ENCODE peak calls at places on chromosomes 12 and 14, in ten cellular contexts. One of them, this sample, is unnamed.

GRCh38 chr12:121176826-121177529 is 33.0 kb upstream of the P2RX4 start:
- DNase-seq in amygdala: no peak
- DNase-seq in substantia nigra: no peak
- DNase-seq in left kidney: no peak
- DNase-seq in T-helper 1 cell: no peak
- DNase-seq in immature natural killer cell: no peak
- DNase-seq in left cardiac atrium: no peak
- DNase-seq in BJ: no peak
- DNase-seq in stimulated activated CD4-positive, alpha-beta T cell treated with anti-CD3 and anti-CD28 coated beads, Interleukin-1b, Interleukin-23, amount 100 ng/mL, for 24 hours: no peak
- DNase-seq in NCI-H1092: no peak
- DNase-seq in this sample: no peak

GRCh38 chr12:113179023-113179422 is 6.3 kb downstream of the DDX54 start:
- DNase-seq in amygdala: no peak
- DNase-seq in substantia nigra: no peak
- DNase-seq in left kidney: no peak
- DNase-seq in T-helper 1 cell: no peak
- DNase-seq in immature natural killer cell: no peak
- DNase-seq in left cardiac atrium: no peak
- DNase-seq in BJ: no peak
- DNase-seq in stimulated activated CD4-positive, alpha-beta T cell treated with anti-CD3 and anti-CD28 coated beads, Interleukin-1b, Interleukin-23, amount 100 ng/mL, for 24 hours: no peak
- DNase-seq in NCI-H1092: no peak
- DNase-seq in this sample: no peak

GRCh38 chr14:90107789-90108188 is 46.0 kb downstream of the KCNK13 start:
- DNase-seq in amygdala: no peak
- DNase-seq in substantia nigra: no peak
- DNase-seq in left kidney: no peak
- DNase-seq in T-helper 1 cell: no peak
- DNase-seq in immature natural killer cell: no peak
- DNase-seq in left cardiac atrium: no peak
- DNase-seq in BJ: no peak
- DNase-seq in stimulated activated CD4-positive, alpha-beta T cell treated with anti-CD3 and anti-CD28 coated beads, Interleukin-1b, Interleukin-23, amount 100 ng/mL, for 24 hours: no peak
- DNase-seq in NCI-H1092: no peak
- DNase-seq in this sample: no peak

GRCh38 chr12:27276275-27276674 is 32.2 kb downstream of the STK38L start:
- DNase-seq in amygdala: no peak
- DNase-seq in substantia nigra: no peak
- DNase-seq in left kidney: no peak
- DNase-seq in T-helper 1 cell: no peak
- DNase-seq in immature natural killer cell: no peak
- DNase-seq in left cardiac atrium: no peak
- DNase-seq in BJ: no peak
- DNase-seq in stimulated activated CD4-positive, alpha-beta T cell treated with anti-CD3 and anti-CD28 coated beads, Interleukin-1b, Interleukin-23, amount 100 ng/mL, for 24 hours: no peak
- DNase-seq in NCI-H1092: no peak
- DNase-seq in this sample: no peak

GRCh38 chr12:18461738-18462137 is 200.4 kb downstream of the PIK3C2G start:
- DNase-seq in amygdala: no peak
- DNase-seq in substantia nigra: no peak
- DNase-seq in left kidney: no peak
- DNase-seq in T-helper 1 cell: no peak
- DNase-seq in immature natural killer cell: no peak
- DNase-seq in left cardiac atrium: no peak
- DNase-seq in BJ: no peak
- DNase-seq in stimulated activated CD4-positive, alpha-beta T cell treated with anti-CD3 and anti-CD28 coated beads, Interleukin-1b, Interleukin-23, amount 100 ng/mL, for 24 hours: no peak
- DNase-seq in NCI-H1092: no peak
- DNase-seq in this sample: no peak

GRCh38 chr12:79238246-79238645 is 373.7 kb downstream of the SYT1 start:
- DNase-seq in amygdala: no peak
- DNase-seq in substantia nigra: no peak
- DNase-seq in left kidney: no peak
- DNase-seq in T-helper 1 cell: no peak
- DNase-seq in immature natural killer cell: no peak
- DNase-seq in left cardiac atrium: no peak
- DNase-seq in BJ: no peak
- DNase-seq in stimulated activated CD4-positive, alpha-beta T cell treated with anti-CD3 and anti-CD28 coated beads, Interleukin-1b, Interleukin-23, amount 100 ng/mL, for 24 hours: no peak
- DNase-seq in NCI-H1092: no peak
- DNase-seq in this sample: no peak

GRCh38 chr12:49032679-49033447 is 14.3 kb upstream of the PRKAG1 start:
- DNase-seq in amygdala: no peak
- DNase-seq in substantia nigra: no peak
- DNase-seq in left kidney: no peak
- DNase-seq in T-helper 1 cell: no peak
- DNase-seq in immature natural killer cell: no peak
- DNase-seq in left cardiac atrium: no peak
- DNase-seq in BJ: no peak
- DNase-seq in stimulated activated CD4-positive, alpha-beta T cell treated with anti-CD3 and anti-CD28 coated beads, Interleukin-1b, Interleukin-23, amount 100 ng/mL, for 24 hours: no peak
- DNase-seq in NCI-H1092: no peak
- DNase-seq in this sample: no peak

GRCh38 chr14:72616294-72616693 is 277.6 kb downstream of the DPF3 start:
- DNase-seq in amygdala: no peak
- DNase-seq in substantia nigra: no peak
- DNase-seq in left kidney: peak
- DNase-seq in T-helper 1 cell: no peak
- DNase-seq in immature natural killer cell: no peak
- DNase-seq in left cardiac atrium: no peak
- DNase-seq in BJ: no peak
- DNase-seq in stimulated activated CD4-positive, alpha-beta T cell treated with anti-CD3 and anti-CD28 coated beads, Interleukin-1b, Interleukin-23, amount 100 ng/mL, for 24 hours: no peak
- DNase-seq in NCI-H1092: no peak
- DNase-seq in this sample: no peak

GRCh38 chr12:118979763-118980406 is 1.5 kb upstream of the SRRM4 start:
- DNase-seq in amygdala: peak
- DNase-seq in substantia nigra: no peak
- DNase-seq in left kidney: peak
- DNase-seq in T-helper 1 cell: peak
- DNase-seq in immature natural killer cell: no peak
- DNase-seq in left cardiac atrium: peak
- DNase-seq in BJ: no peak
- DNase-seq in stimulated activated CD4-positive, alpha-beta T cell treated with anti-CD3 and anti-CD28 coated beads, Interleukin-1b, Interleukin-23, amount 100 ng/mL, for 24 hours: no peak
- DNase-seq in NCI-H1092: peak
- DNase-seq in this sample: peak

GRCh38 chr14:92386637-92387036 is 63.7 kb downstream of the SLC24A4 start:
- DNase-seq in amygdala: no peak
- DNase-seq in substantia nigra: no peak
- DNase-seq in left kidney: peak
- DNase-seq in T-helper 1 cell: no peak
- DNase-seq in immature natural killer cell: no peak
- DNase-seq in left cardiac atrium: no peak
- DNase-seq in BJ: no peak
- DNase-seq in stimulated activated CD4-positive, alpha-beta T cell treated with anti-CD3 and anti-CD28 coated beads, Interleukin-1b, Interleukin-23, amount 100 ng/mL, for 24 hours: no peak
- DNase-seq in NCI-H1092: no peak
- DNase-seq in this sample: no peak